ENCODE peak calls at places on chromosomes 4 and X, in seven cellular contexts. One of them, this sample, is unnamed.

GRCh38 chr4:112099701-112100289 is 45.5 kb upstream of the FAM241A start:
- DNase-seq in CD4-positive, CD25-positive, alpha-beta regulatory T cell: peak; percentile 58
- DNase-seq in heart left ventricle: no peak
- DNase-seq in HCT116: peak; percentile 61
- DNase-seq in stomach: no peak
- DNase-seq in left ventricle myocardium inferior: no peak
- DNase-seq in esophagus muscularis mucosa: no peak
- DNase-seq in this sample: no peak

GRCh38 chrX:13131511-13132137 is 87.2 kb upstream of the FAM9C start:
- DNase-seq in CD4-positive, CD25-positive, alpha-beta regulatory T cell: no peak
- DNase-seq in heart left ventricle: no peak
- DNase-seq in HCT116: no peak
- DNase-seq in stomach: no peak
- DNase-seq in left ventricle myocardium inferior: no peak
- DNase-seq in esophagus muscularis mucosa: no peak
- DNase-seq in this sample: no peak

GRCh38 chr4:155948541-155948940 is 5.1 kb downstream of the CTSO start:
- DNase-seq in CD4-positive, CD25-positive, alpha-beta regulatory T cell: no peak
- DNase-seq in heart left ventricle: no peak
- DNase-seq in HCT116: no peak
- DNase-seq in stomach: no peak
- DNase-seq in left ventricle myocardium inferior: no peak
- DNase-seq in esophagus muscularis mucosa: no peak
- DNase-seq in this sample: no peak

GRCh38 chr4:153518001-153518400 is 51.8 kb downstream of the TMEM131L start:
- DNase-seq in CD4-positive, CD25-positive, alpha-beta regulatory T cell: no peak
- DNase-seq in heart left ventricle: peak; percentile 35
- DNase-seq in HCT116: no peak
- DNase-seq in stomach: peak; percentile 62
- DNase-seq in left ventricle myocardium inferior: no peak
- DNase-seq in esophagus muscularis mucosa: no peak
- DNase-seq in this sample: peak; percentile 34

GRCh38 chr4:40331937-40332336 is 3.2 kb upstream of the CHRNA9 start:
- DNase-seq in CD4-positive, CD25-positive, alpha-beta regulatory T cell: no peak
- DNase-seq in heart left ventricle: no peak
- DNase-seq in HCT116: no peak
- DNase-seq in stomach: no peak
- DNase-seq in left ventricle myocardium inferior: no peak
- DNase-seq in esophagus muscularis mucosa: no peak
- DNase-seq in this sample: no peak

GRCh38 chr4:142703694-142704309 is 142.3 kb downstream of the INPP4B start:
- DNase-seq in CD4-positive, CD25-positive, alpha-beta regulatory T cell: peak; percentile 42
- DNase-seq in heart left ventricle: no peak
- DNase-seq in HCT116: no peak
- DNase-seq in stomach: no peak
- DNase-seq in left ventricle myocardium inferior: no peak
- DNase-seq in esophagus muscularis mucosa: no peak
- DNase-seq in this sample: no peak

GRCh38 chrX:124619710-124620109 is 273.3 kb downstream of the SH2D1A start:
- DNase-seq in CD4-positive, CD25-positive, alpha-beta regulatory T cell: no peak
- DNase-seq in heart left ventricle: no peak
- DNase-seq in HCT116: no peak
- DNase-seq in stomach: no peak
- DNase-seq in left ventricle myocardium inferior: no peak
- DNase-seq in esophagus muscularis mucosa: no peak
- DNase-seq in this sample: no peak

GRCh38 chr4:151133311-151133710 is 33.9 kb downstream of the RPS3A start:
- DNase-seq in CD4-positive, CD25-positive, alpha-beta regulatory T cell: no peak
- DNase-seq in heart left ventricle: no peak
- DNase-seq in HCT116: no peak
- DNase-seq in stomach: no peak
- DNase-seq in left ventricle myocardium inferior: no peak
- DNase-seq in esophagus muscularis mucosa: no peak
- DNase-seq in this sample: no peak

GRCh38 chr4:150501019-150501727 is 80.8 kb upstream of the MAB21L2 start:
- DNase-seq in CD4-positive, CD25-positive, alpha-beta regulatory T cell: no peak
- DNase-seq in heart left ventricle: no peak
- DNase-seq in HCT116: no peak
- DNase-seq in stomach: no peak
- DNase-seq in left ventricle myocardium inferior: no peak
- DNase-seq in esophagus muscularis mucosa: no peak
- DNase-seq in this sample: no peak

GRCh38 chr4:109730294-109731051 is 603 bp upstream of the PLA2G12A start:
- DNase-seq in CD4-positive, CD25-positive, alpha-beta regulatory T cell: no peak
- DNase-seq in heart left ventricle: peak; percentile 58
- DNase-seq in HCT116: no peak
- DNase-seq in stomach: peak; percentile 57
- DNase-seq in left ventricle myocardium inferior: peak; percentile 46
- DNase-seq in esophagus muscularis mucosa: no peak
- DNase-seq in this sample: peak; percentile 70

DNA sequence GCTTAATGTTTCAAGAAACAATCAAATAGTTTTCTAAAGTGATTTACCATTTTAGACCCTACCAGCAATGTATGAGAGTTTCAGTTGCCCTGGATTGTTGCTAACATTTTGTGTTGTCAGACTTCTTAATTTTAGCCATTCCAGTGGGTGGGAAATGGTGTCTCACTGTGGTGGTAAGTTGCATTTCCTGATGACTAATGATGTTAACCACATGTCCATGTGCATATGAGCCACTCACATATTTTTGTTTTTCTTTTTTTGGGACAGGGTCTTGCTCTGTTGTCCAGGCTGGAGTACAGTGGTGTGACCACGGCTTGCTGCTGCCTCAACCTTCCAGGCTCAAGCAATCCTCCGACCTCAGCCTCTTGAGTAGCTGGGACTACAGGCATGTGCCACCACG is 48.3 kb downstream of the MED28 start:
- DNase-seq in CD4-positive, CD25-positive, alpha-beta regulatory T cell: no peak
- DNase-seq in heart left ventricle: no peak
- DNase-seq in HCT116: no peak
- DNase-seq in stomach: no peak
- DNase-seq in left ventricle myocardium inferior: no peak
- DNase-seq in esophagus muscularis mucosa: no peak
- DNase-seq in this sample: no peak
- H3K4me1 ChIP-seq in CD4-positive, CD25-positive, alpha-beta regulatory T cell: no peaks in the 10 kb centered on the region
- H3K4me1 ChIP-seq in heart left ventricle: no peaks in the 10 kb centered on the region
- H3K4me1 ChIP-seq in HCT116: no peaks in the 10 kb centered on the region
- H3K4me1 ChIP-seq in stomach: no peaks in the 10 kb centered on the region
- H3K4me1 ChIP-seq in left ventricle myocardium inferior: no peaks in the 10 kb centered on the region
- H3K4me1 ChIP-seq in esophagus muscularis mucosa: no peaks in the 10 kb centered on the region
- H3K4me1 ChIP-seq in this sample: no peaks in the 10 kb centered on the region

GRCh38 chrX:20969565-20969964 is 404.7 kb upstream of the CNKSR2 start:
- DNase-seq in CD4-positive, CD25-positive, alpha-beta regulatory T cell: no peak
- DNase-seq in heart left ventricle: no peak
- DNase-seq in HCT116: no peak
- DNase-seq in stomach: no peak
- DNase-seq in left ventricle myocardium inferior: no peak
- DNase-seq in esophagus muscularis mucosa: no peak
- DNase-seq in this sample: no peak

GRCh38 chrX:20968996-20969395 is 405.2 kb upstream of the CNKSR2 start:
- DNase-seq in CD4-positive, CD25-positive, alpha-beta regulatory T cell: no peak
- DNase-seq in heart left ventricle: no peak
- DNase-seq in HCT116: no peak
- DNase-seq in stomach: no peak
- DNase-seq in left ventricle myocardium inferior: no peak
- DNase-seq in esophagus muscularis mucosa: no peak
- DNase-seq in this sample: no peak

GRCh38 chrX:20974326-20974725 is 399.9 kb upstream of the CNKSR2 start:
- DNase-seq in CD4-positive, CD25-positive, alpha-beta regulatory T cell: no peak
- DNase-seq in heart left ventricle: no peak
- DNase-seq in HCT116: no peak
- DNase-seq in stomach: no peak
- DNase-seq in left ventricle myocardium inferior: no peak
- DNase-seq in esophagus muscularis mucosa: no peak
- DNase-seq in this sample: no peak

GRCh38 chrX:20973038-20973437 is 401.2 kb upstream of the CNKSR2 start:
- DNase-seq in CD4-positive, CD25-positive, alpha-beta regulatory T cell: no peak
- DNase-seq in heart left ventricle: no peak
- DNase-seq in HCT116: no peak
- DNase-seq in stomach: no peak
- DNase-seq in left ventricle myocardium inferior: no peak
- DNase-seq in esophagus muscularis mucosa: no peak
- DNase-seq in this sample: no peak

GRCh38 chrX:20971250-20971649 is 403.0 kb upstream of the CNKSR2 start:
- DNase-seq in CD4-positive, CD25-positive, alpha-beta regulatory T cell: no peak
- DNase-seq in heart left ventricle: no peak
- DNase-seq in HCT116: no peak
- DNase-seq in stomach: no peak
- DNase-seq in left ventricle myocardium inferior: no peak
- DNase-seq in esophagus muscularis mucosa: no peak
- DNase-seq in this sample: no peak
- H3K27ac ChIP-seq in CD4-positive, CD25-positive, alpha-beta regulatory T cell: no peak overlapping the region
- H3K27ac ChIP-seq in heart left ventricle: no peak overlapping the region
- H3K27ac ChIP-seq in HCT116: no peak overlapping the region
- H3K27ac ChIP-seq in stomach: no peak overlapping the region
- H3K27ac ChIP-seq in left ventricle myocardium inferior: no peak overlapping the region
- H3K27ac ChIP-seq in esophagus muscularis mucosa: no peak overlapping the region
- H3K27ac ChIP-seq in this sample: no peak overlapping the region

GRCh38 chrX:137425273-137425902 is 140.5 kb upstream of the ZIC3 start:
- DNase-seq in CD4-positive, CD25-positive, alpha-beta regulatory T cell: no peak
- DNase-seq in heart left ventricle: no peak
- DNase-seq in HCT116: no peak
- DNase-seq in stomach: no peak
- DNase-seq in left ventricle myocardium inferior: no peak
- DNase-seq in esophagus muscularis mucosa: no peak
- DNase-seq in this sample: no peak
- H3K4me1 ChIP-seq in CD4-positive, CD25-positive, alpha-beta regulatory T cell: peaks cover 11% of the 10 kb centered on the region
- H3K4me1 ChIP-seq in heart left ventricle: peaks cover 7% of the 10 kb centered on the region
- H3K4me1 ChIP-seq in HCT116: no peaks in the 10 kb centered on the region
- H3K4me1 ChIP-seq in stomach: peaks cover 5% of the 10 kb centered on the region
- H3K4me1 ChIP-seq in left ventricle myocardium inferior: peaks cover 17% of the 10 kb centered on the region
- H3K4me1 ChIP-seq in esophagus muscularis mucosa: peaks cover 27% of the 10 kb centered on the region
- H3K4me1 ChIP-seq in this sample: no peaks in the 10 kb centered on the region

GRCh38 chr4:159097144-159097543 is 5.7 kb upstream of the RAPGEF2 start:
- DNase-seq in CD4-positive, CD25-positive, alpha-beta regulatory T cell: no peak
- DNase-seq in heart left ventricle: no peak
- DNase-seq in HCT116: no peak
- DNase-seq in stomach: no peak
- DNase-seq in left ventricle myocardium inferior: no peak
- DNase-seq in esophagus muscularis mucosa: no peak
- DNase-seq in this sample: no peak
- H3K27ac ChIP-seq in CD4-positive, CD25-positive, alpha-beta regulatory T cell: no peak overlapping the region
- H3K27ac ChIP-seq in heart left ventricle: peak overlapping the region; percentile 53
- H3K27ac ChIP-seq in HCT116: no peak overlapping the region
- H3K27ac ChIP-seq in stomach: no peak overlapping the region
- H3K27ac ChIP-seq in left ventricle myocardium inferior: peak overlapping the region; percentile 58
- H3K27ac ChIP-seq in esophagus muscularis mucosa: no peak overlapping the region
- H3K27ac ChIP-seq in this sample: no peak overlapping the region

GRCh38 chrX:41301438-41301824 is 32.5 kb upstream of the DDX3X start:
- DNase-seq in CD4-positive, CD25-positive, alpha-beta regulatory T cell: no peak
- DNase-seq in heart left ventricle: no peak
- DNase-seq in HCT116: no peak
- DNase-seq in stomach: no peak
- DNase-seq in left ventricle myocardium inferior: no peak
- DNase-seq in esophagus muscularis mucosa: no peak
- DNase-seq in this sample: no peak
- H3K4me1 ChIP-seq in CD4-positive, CD25-positive, alpha-beta regulatory T cell: no peaks in the 10 kb centered on the region
- H3K4me1 ChIP-seq in heart left ventricle: no peaks in the 10 kb centered on the region
- H3K4me1 ChIP-seq in HCT116: peaks cover 7% of the 10 kb centered on the region
- H3K4me1 ChIP-seq in stomach: no peaks in the 10 kb centered on the region
- H3K4me1 ChIP-seq in left ventricle myocardium inferior: no peaks in the 10 kb centered on the region
- H3K4me1 ChIP-seq in esophagus muscularis mucosa: no peaks in the 10 kb centered on the region
- H3K4me1 ChIP-seq in this sample: no peaks in the 10 kb centered on the region

DNA sequence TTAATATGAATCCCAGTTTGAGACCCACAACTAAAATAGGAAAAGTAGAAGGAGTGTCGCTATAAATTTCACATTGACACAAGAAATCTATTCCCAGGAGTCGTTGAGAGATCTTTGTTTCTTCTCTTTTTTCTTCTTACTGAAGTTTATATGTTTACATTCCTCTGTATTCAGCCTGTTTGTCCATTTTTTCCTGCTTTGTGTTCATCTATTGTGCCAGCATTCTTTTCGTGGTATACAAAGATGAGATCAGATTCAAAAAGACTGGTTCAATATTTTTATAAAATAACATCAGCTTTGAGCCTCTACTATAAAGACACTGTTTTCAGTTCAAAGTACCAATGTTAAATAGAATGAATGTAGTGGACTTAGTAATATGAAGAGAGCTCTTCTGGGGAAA is 95.4 kb upstream of the MYOZ2 start:
- DNase-seq in CD4-positive, CD25-positive, alpha-beta regulatory T cell: no peak
- DNase-seq in heart left ventricle: no peak
- DNase-seq in HCT116: no peak
- DNase-seq in stomach: no peak
- DNase-seq in left ventricle myocardium inferior: no peak
- DNase-seq in esophagus muscularis mucosa: no peak
- DNase-seq in this sample: no peak
- H3K27ac ChIP-seq in CD4-positive, CD25-positive, alpha-beta regulatory T cell: no peak overlapping the region
- H3K27ac ChIP-seq in heart left ventricle: peak overlapping the region; percentile 62
- H3K27ac ChIP-seq in HCT116: no peak overlapping the region
- H3K27ac ChIP-seq in stomach: peak overlapping the region; percentile 80
- H3K27ac ChIP-seq in left ventricle myocardium inferior: peak overlapping the region; percentile 68
- H3K27ac ChIP-seq in esophagus muscularis mucosa: peak overlapping the region; percentile 95
- H3K27ac ChIP-seq in this sample: peak overlapping the region; percentile 40

GRCh38 chr4:137370206-137370633 is 162.1 kb downstream of the PCDH18 start:
- DNase-seq in CD4-positive, CD25-positive, alpha-beta regulatory T cell: no peak
- DNase-seq in heart left ventricle: no peak
- DNase-seq in HCT116: no peak
- DNase-seq in stomach: no peak
- DNase-seq in left ventricle myocardium inferior: no peak
- DNase-seq in esophagus muscularis mucosa: no peak
- DNase-seq in this sample: no peak
- H3K4me1 ChIP-seq in CD4-positive, CD25-positive, alpha-beta regulatory T cell: no peaks in the 10 kb centered on the region
- H3K4me1 ChIP-seq in heart left ventricle: no peaks in the 10 kb centered on the region
- H3K4me1 ChIP-seq in HCT116: no peaks in the 10 kb centered on the region
- H3K4me1 ChIP-seq in stomach: no peaks in the 10 kb centered on the region
- H3K4me1 ChIP-seq in left ventricle myocardium inferior: no peaks in the 10 kb centered on the region
- H3K4me1 ChIP-seq in esophagus muscularis mucosa: peaks cover 25% of the 10 kb centered on the region
- H3K4me1 ChIP-seq in this sample: no peaks in the 10 kb centered on the region

This sample was measured in colonic mucosa.